ENCODE peak calls at places on chromosomes 12 and 14, in five cellular contexts. G is GM12891, X is body of pancreas, Y is gastrocnemius medialis, H is A549. T is an unnamed sample.

GRCh38 chr12:103517161-103517560 is 21.4 kb upstream of the C12orf42 start:
- DNase-seq in G (no peak), X (no peak), Y (no peak), H (no peak), T (no peak)

GRCh38 chr12:79547044-79547734 is 143.6 kb downstream of the PAWR start:
- DNase-seq in G (no peak), X (peak), Y (no peak), H (peak), T (no peak)

GRCh38 chr12:7110661-7111060 is 1.6 kb upstream of the C1RL start:
- DNase-seq in G (no peak), X (no peak), Y (no peak), H (no peak), T (no peak)

GRCh38 chr14:70809238-70810214 is at the start of gene MAP3K9:
- DNase-seq in G (peak), X (peak), Y (peak), H (peak), T (peak)

GRCh38 chr12:125417446-125417845 is 352.2 kb downstream of the AACS start:
- DNase-seq in G (no peak), X (no peak), Y (no peak), H (no peak), T (no peak)

GRCh38 chr12:124286414-124286813 is 8.5 kb upstream of the RFLNA start:
- DNase-seq in G (no peak), X (no peak), Y (no peak), H (no peak), T (no peak)

GRCh38 chr14:81594012-81594411 is 60.4 kb upstream of the SEL1L start:
- DNase-seq in G (no peak), X (peak), Y (no peak), H (no peak), T (no peak)

GRCh38 chr14:37329189-37330001 is 131.7 kb downstream of the MIPOL1 start:
- DNase-seq in G (no peak), X (no peak), Y (no peak), H (peak), T (no peak)

GRCh38 chr14:89237923-89238529 is 179.0 kb downstream of the FOXN3 start:
- DNase-seq in G (no peak), X (no peak), Y (no peak), H (peak), T (peak)

GRCh38 chr12:6295187-6295811 is 15.2 kb upstream of the PLEKHG6 start:
- DNase-seq in G (no peak), X (peak), Y (no peak), H (peak), T (no peak)

GRCh38 chr12:67647547-67648305 is 819 bp upstream of the DYRK2 start:
- DNase-seq in G (peak), X (peak), Y (peak), H (peak), T (peak)

GRCh38 chr12:58727526-58727925 is 192.8 kb downstream of the LRIG3 start:
- DNase-seq in G (no peak), X (no peak), Y (no peak), H (no peak), T (no peak)

GRCh38 chr12:130715150-130715995 is 726 bp downstream of the RIMBP2 start:
- DNase-seq in G (no peak), X (no peak), Y (no peak), H (no peak), T (no peak)
- TF ChIP-seq POLR2A in G (no peak), X (no peak), Y (no peak), H (no peak), T (no peak)

GRCh38 chr12:52867636-52868035 is 18.8 kb upstream of the KRT78 start:
- DNase-seq in G (no peak), X (no peak), Y (no peak), H (peak), T (peak)
- TF ChIP-seq POLR2A in G (no peak), X (no peak), Y (no peak), H (no peak), T (no peak)

DNA sequence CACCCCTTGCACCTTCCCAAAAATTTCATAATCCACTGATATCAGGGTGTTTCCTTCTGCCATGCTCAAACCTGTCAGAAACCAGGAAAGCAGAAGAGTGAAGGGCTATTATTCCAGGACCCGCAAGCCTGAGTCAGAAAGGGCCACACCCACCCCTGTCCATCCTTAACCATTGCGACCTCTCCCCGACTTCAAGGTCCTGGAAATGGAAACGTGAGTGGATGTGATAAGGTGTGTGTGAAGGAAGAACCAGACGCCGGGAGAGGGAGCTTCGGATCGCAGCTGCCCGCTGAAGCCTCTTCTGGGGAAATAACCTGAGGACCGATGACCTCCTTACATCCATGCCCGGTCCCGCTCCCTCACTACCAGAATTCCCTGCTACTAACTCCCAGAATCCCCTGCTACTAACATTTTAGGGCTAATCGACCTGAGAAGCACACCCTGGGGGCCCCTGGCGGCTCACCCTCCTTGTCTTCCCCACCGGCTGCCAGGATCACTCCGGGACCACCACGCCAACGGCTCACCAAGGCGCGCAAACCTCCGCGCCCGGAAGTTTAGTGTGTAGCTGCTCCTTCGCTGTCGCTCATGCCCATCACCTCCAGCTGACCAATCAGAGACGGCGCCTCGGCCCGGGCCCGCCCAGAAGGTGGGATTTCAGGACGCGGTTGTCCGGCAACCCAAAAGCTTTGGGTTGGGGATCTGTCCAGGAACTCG is at the start of gene ACYP1:
- DNase-seq in G (peak), X (peak), Y (peak), H (peak), T (peak)
- TF ChIP-seq POLR2A in G (no peak), X (peak), Y (no peak), H (peak), T (peak)

GRCh38 chr12:132189378-132190011 is 45.2 kb downstream of the NOC4L start:
- DNase-seq in G (peak), X (peak), Y (peak), H (peak), T (peak)
- TF ChIP-seq POLR2A in G (no peak), X (no peak), Y (peak), H (peak), T (no peak)

GRCh38 chr12:40020261-40020691 is 85.6 kb downstream of the SLC2A13 start:
- DNase-seq in G (no peak), X (no peak), Y (no peak), H (no peak), T (no peak)
- TF ChIP-seq POLR2A in G (no peak), X (no peak), Y (no peak), H (no peak), T (no peak)

T was measured in erythroblast.